ENCODE peak calls at places on chromosomes 13 and 19, in six cellular contexts. T is endothelial cell of umbilical vein, G is K562, W is GM23338, L is H1, E is GM12878. C is an unnamed sample.

GRCh38 chr19:1266116-1266817 is 2.9 kb upstream of the CIRBP start:
- DNase-seq in E (no peak), T (peak), G (peak), L (peak), W (peak), C (peak)

GRCh38 chr13:51645154-51645650 is 60.9 kb downstream of the WDFY2 start:
- DNase-seq in L (no peak), T (no peak), G (no peak), E (no peak), W (peak), C (no peak)

GRCh38 chr13:33322474-33322827 is 36.9 kb upstream of the STARD13 start:
- DNase-seq in T (no peak), L (no peak), W (no peak), G (no peak), E (no peak), C (no peak)

GRCh38 chr13:33090755-33091454 is 74.7 kb downstream of the KL start:
- DNase-seq in E (no peak), G (no peak), L (no peak), T (peak), W (no peak), C (no peak)

GRCh38 chr13:39616087-39616694 is 13.2 kb upstream of the LHFPL6 start:
- DNase-seq in L (no peak), W (peak), E (no peak), T (peak), G (peak), C (peak)

GRCh38 chr13:40933508-40933907 is 85.6 kb downstream of the ELF1 start:
- DNase-seq in G (no peak), E (peak), W (no peak), T (no peak), L (no peak), C (no peak)

GRCh38 chr13:52001120-52001731 is 10.0 kb downstream of the ATP7B start:
- DNase-seq in G (peak), T (peak), L (no peak), W (peak), E (no peak), C (peak)

GRCh38 chr13:70249332-70250064 is 141.2 kb upstream of the KLHL1 start:
- DNase-seq in W (peak), T (peak), E (no peak), G (no peak), L (no peak), C (no peak)

GRCh38 chr13:25840931-25841330 is 210.9 kb downstream of the SHISA2 start:
- DNase-seq in G (no peak), E (no peak), W (no peak), T (no peak), L (no peak), C (no peak)

GRCh38 chr13:63696055-63696454 is 2280.4 kb upstream of the PCDH20 start:
- DNase-seq in E (no peak), T (no peak), L (no peak), G (no peak), W (no peak), C (no peak)

GRCh38 chr19:12055784-12056183 is 3.0 kb upstream of the ZNF878 start:
- DNase-seq in L (no peak), E (no peak), W (no peak), T (no peak), G (no peak), C (no peak)

GRCh38 chr19:7665076-7665475 is 3.8 kb upstream of the RETN start:
- DNase-seq in G (no peak), E (no peak), W (no peak), L (no peak), T (no peak), C (no peak)

GRCh38 chr19:4678881-4679379 is 8.8 kb upstream of the MYDGF start:
- DNase-seq in T (peak), L (peak), E (no peak), W (peak), G (peak), C (peak)
- H3K4me2 ChIP-seq in T (no peak), L (peak), E (no peak), W (peak), G (peak), C (no peak)

DNA sequence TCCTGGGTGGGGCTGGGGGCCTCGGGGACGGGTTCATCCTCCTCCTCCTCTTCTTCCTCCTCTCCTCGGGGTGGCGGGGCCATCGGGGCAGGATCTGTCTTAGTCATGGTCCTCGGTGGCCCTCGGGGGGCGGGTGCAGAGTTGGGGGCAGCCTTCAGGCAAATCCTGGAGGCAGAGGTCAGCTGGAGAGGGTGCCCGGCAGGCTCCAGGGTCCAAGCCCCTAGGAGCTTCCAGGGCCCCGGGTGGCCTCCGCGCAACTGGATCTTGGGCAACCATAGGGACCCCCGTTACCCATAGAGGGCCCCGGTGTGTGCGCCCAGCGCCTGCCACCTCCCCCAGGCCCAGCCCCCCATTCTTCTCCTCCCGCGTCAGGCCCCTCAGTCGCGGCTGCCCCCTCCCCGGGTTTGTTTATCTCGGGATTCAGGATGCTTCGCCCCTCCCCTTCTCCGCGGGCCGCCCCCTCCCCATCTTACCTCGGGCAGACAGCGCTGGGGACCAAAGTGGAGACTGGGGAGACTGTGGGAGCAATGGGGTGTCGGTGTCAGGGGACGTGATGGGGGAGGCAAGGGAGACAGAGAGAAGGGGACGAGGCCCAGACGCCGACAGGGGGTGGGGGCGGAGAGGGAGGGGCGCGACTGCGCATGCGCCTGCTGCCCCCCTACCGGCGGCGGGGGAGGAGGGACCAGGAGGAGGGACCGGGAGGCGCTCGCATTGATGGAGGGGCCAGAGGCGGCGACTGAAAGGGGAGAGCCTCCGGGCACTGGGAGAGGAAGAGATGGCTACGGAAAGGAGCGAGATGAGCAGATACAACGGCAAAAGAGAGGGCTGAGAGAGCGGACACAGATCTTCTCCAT is at the start of gene CLIP3:
- DNase-seq in G (peak), W (peak), T (peak), L (peak), E (no peak), C (peak)
- TF ChIP-seq POLR2AphosphoS5 in G (no peak), W (peak), T (peak), L (no peak), E (no peak), C (peak)

DNA sequence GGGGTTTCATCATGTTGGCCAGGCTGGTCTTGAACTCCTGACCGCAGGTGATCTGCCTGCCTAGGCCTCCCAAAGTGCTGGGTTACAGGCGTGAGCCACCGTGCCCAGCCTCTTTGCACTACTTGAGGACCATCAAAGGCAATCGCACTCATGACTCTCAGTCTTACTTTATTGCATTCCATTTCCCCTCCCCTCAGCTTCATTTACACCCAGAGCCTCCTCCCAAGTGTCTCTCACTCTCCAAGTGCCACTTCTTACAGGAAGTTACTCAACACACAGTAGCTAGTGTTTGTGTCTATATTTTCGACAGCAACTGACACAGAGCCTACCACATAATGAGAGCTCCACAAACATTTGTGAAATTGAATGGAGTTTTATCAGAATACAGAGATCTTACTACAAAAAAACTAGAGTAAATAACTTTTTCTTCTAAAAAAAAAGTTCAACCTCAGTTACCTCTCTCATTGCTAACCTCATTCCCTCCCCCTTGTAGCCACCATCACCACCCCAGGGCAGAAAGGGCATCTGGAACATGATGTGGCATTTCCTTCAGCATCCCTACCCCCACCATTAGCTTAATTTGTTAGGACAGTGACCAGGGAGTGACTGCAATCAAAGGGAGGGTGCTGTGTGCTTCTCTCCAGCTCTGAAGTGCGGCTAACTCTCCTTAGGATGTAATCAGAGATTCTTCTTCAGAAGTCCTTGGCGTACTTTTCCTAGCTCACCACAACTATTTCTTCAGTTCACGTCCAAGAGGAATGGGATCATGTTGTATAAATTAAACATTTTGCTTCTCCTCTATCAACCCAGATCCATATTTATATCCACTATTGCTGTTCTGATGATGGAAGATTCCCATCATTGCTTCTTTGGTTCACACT is 17.0 kb upstream of the RUBCNL start:
- DNase-seq in W (no peak), T (no peak), L (no peak), E (no peak), G (no peak), C (no peak)
- H3K4me2 ChIP-seq in W (no peak), T (no peak), L (no peak), E (no peak), G (no peak), C (no peak)

DNA sequence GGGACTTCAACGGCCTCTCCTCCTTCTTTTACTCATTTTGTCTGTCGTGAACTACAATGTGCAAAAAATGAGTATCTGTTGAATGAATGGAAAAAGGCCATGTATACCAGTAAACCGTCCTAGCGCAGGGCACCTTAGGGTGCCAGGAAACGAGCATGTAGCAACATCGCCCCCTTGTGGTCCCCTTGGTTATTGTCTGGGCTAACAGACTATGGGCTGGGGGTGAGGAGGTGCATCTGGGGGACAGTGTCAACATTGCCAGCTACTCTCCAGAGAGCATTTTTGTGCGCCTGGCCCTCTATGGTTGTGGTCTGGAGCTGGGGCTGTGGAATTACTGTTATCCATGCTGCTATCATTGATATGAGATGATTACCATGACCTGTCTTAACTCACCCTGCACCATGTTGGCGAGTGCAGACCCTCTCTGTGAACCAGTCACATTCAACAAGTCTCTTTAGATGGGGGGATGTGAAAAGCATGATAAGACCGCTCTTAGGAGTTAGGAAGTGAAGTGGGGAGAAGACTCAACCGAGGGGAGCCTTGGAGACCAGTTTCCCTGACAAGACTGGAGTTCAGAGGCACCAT is 22.8 kb upstream of the SIGLEC11 start:
- DNase-seq in L (peak), W (peak), G (peak), T (peak), E (peak), C (peak)
- TF ChIP-seq POLR2AphosphoS5 in L (no peak), W (no peak), G (no peak), T (peak), E (no peak), C (no peak)

DNA sequence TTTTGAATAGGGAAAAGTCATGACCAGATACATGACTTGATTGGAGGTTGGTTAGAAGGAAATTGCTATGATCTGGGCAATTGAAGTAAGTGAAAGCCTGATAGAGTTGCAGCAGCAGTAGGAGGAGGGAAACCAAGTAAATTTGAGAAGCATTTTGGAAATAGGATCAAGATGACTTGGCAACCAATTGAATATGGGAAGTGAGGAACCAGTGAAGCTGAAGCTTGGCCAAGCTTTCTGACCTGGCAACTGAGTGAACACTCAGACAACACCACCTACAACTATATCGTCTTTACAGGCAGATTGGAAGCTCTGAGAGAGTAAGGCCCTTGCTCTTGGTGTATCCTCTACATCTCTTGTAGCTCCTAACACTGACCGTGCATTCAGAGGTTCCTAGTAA is 16.2 kb upstream of the KATNAL1 start:
- DNase-seq in E (no peak), T (no peak), W (no peak), G (no peak), L (no peak), C (no peak)
- H3K4me2 ChIP-seq in E (no peak), T (no peak), W (no peak), G (no peak), L (no peak), C (no peak)

C was measured in SK-N-SH.